ENCODE peak calls at places on chromosomes 1 and 21, in eight cellular contexts. One of them, this sample, is unnamed.

GRCh38 chr1:215682232-215682631 is 115.1 kb downstream of the KCTD3 start:
- DNase-seq in WERI-Rb-1: no peak
- DNase-seq in aorta: no peak
- DNase-seq in pancreas: no peak
- DNase-seq in fibroblast of lung: no peak
- DNase-seq in psoas muscle: no peak
- DNase-seq in kidney: no peak
- DNase-seq in GM23248: peak; percentile 18
- DNase-seq in this sample: no peak

GRCh38 chr21:15445327-15445726 is 284.5 kb upstream of the USP25 start:
- DNase-seq in psoas muscle: no peak
- DNase-seq in aorta: no peak
- DNase-seq in pancreas: no peak
- DNase-seq in WERI-Rb-1: no peak
- DNase-seq in GM23248: no peak
- DNase-seq in fibroblast of lung: no peak
- DNase-seq in kidney: no peak
- DNase-seq in this sample: no peak

GRCh38 chr1:168069384-168069783 is 67.3 kb downstream of the GPR161 start:
- DNase-seq in kidney: no peak
- DNase-seq in GM23248: no peak
- DNase-seq in fibroblast of lung: no peak
- DNase-seq in WERI-Rb-1: no peak
- DNase-seq in psoas muscle: no peak
- DNase-seq in pancreas: no peak
- DNase-seq in aorta: no peak
- DNase-seq in this sample: no peak

GRCh38 chr1:98702976-98703375 is 41.5 kb downstream of the SNX7 start:
- DNase-seq in fibroblast of lung: peak; percentile 5
- DNase-seq in kidney: no peak
- DNase-seq in GM23248: peak; percentile 76
- DNase-seq in aorta: no peak
- DNase-seq in pancreas: no peak
- DNase-seq in psoas muscle: no peak
- DNase-seq in WERI-Rb-1: no peak
- DNase-seq in this sample: no peak

GRCh38 chr1:84101204-84101603 is 42.9 kb upstream of the PRKACB start:
- DNase-seq in GM23248: no peak
- DNase-seq in WERI-Rb-1: no peak
- DNase-seq in pancreas: no peak
- DNase-seq in psoas muscle: no peak
- DNase-seq in aorta: no peak
- DNase-seq in kidney: no peak
- DNase-seq in fibroblast of lung: no peak
- DNase-seq in this sample: no peak

GRCh38 chr1:204150702-204151561 is 912 bp downstream of the ETNK2 start:
- DNase-seq in pancreas: peak; percentile 79
- DNase-seq in kidney: peak; percentile 82
- DNase-seq in aorta: no peak
- DNase-seq in psoas muscle: peak; percentile 43
- DNase-seq in fibroblast of lung: no peak
- DNase-seq in GM23248: peak; percentile 39
- DNase-seq in WERI-Rb-1: peak; percentile 59
- DNase-seq in this sample: no peak

GRCh38 chr21:21148009-21148408 is 149.8 kb downstream of the NCAM2 start:
- DNase-seq in pancreas: no peak
- DNase-seq in aorta: no peak
- DNase-seq in WERI-Rb-1: no peak
- DNase-seq in fibroblast of lung: no peak
- DNase-seq in kidney: no peak
- DNase-seq in GM23248: no peak
- DNase-seq in psoas muscle: no peak
- DNase-seq in this sample: no peak

GRCh38 chr1:100404816-100405215 is 52.5 kb downstream of the CDC14A start:
- DNase-seq in WERI-Rb-1: no peak
- DNase-seq in fibroblast of lung: no peak
- DNase-seq in kidney: no peak
- DNase-seq in GM23248: peak; percentile 57
- DNase-seq in aorta: no peak
- DNase-seq in psoas muscle: no peak
- DNase-seq in pancreas: no peak
- DNase-seq in this sample: no peak

GRCh38 chr1:108551157-108551862 is 8.6 kb upstream of the EEIG2 start:
- DNase-seq in psoas muscle: no peak
- DNase-seq in fibroblast of lung: no peak
- DNase-seq in aorta: no peak
- DNase-seq in GM23248: no peak
- DNase-seq in pancreas: no peak
- DNase-seq in kidney: no peak
- DNase-seq in WERI-Rb-1: no peak
- DNase-seq in this sample: no peak

GRCh38 chr21:38478782-38479181 is 19.5 kb downstream of the ERG start:
- DNase-seq in GM23248: peak; percentile 88
- DNase-seq in WERI-Rb-1: no peak
- DNase-seq in aorta: no peak
- DNase-seq in fibroblast of lung: peak; percentile 9
- DNase-seq in psoas muscle: no peak
- DNase-seq in kidney: no peak
- DNase-seq in pancreas: no peak
- DNase-seq in this sample: no peak

GRCh38 chr1:20324704-20325406 is 34.2 kb downstream of the VWA5B1 start:
- DNase-seq in fibroblast of lung: no peak
- DNase-seq in GM23248: no peak
- DNase-seq in kidney: no peak
- DNase-seq in psoas muscle: no peak
- DNase-seq in aorta: peak; percentile 22
- DNase-seq in WERI-Rb-1: no peak
- DNase-seq in pancreas: no peak
- DNase-seq in this sample: no peak

GRCh38 chr1:226903819-226904710 is 33.6 kb downstream of the PSEN2 start:
- DNase-seq in psoas muscle: no peak
- DNase-seq in GM23248: peak; percentile 55
- DNase-seq in fibroblast of lung: peak; percentile 83
- DNase-seq in pancreas: no peak
- DNase-seq in aorta: no peak
- DNase-seq in WERI-Rb-1: no peak
- DNase-seq in kidney: no peak
- DNase-seq in this sample: no peak

GRCh38 chr1:241947355-241947754 is 10.2 kb upstream of the BECN2 start:
- DNase-seq in fibroblast of lung: no peak
- DNase-seq in WERI-Rb-1: no peak
- DNase-seq in GM23248: no peak
- DNase-seq in pancreas: no peak
- DNase-seq in aorta: no peak
- DNase-seq in kidney: no peak
- DNase-seq in psoas muscle: no peak
- DNase-seq in this sample: no peak

GRCh38 chr1:165235777-165236285 is 120.7 kb downstream of the LMX1A start:
- DNase-seq in pancreas: peak; percentile 62
- DNase-seq in psoas muscle: peak; percentile 16
- DNase-seq in aorta: peak; percentile 74
- DNase-seq in kidney: peak; percentile 66
- DNase-seq in GM23248: no peak
- DNase-seq in WERI-Rb-1: peak; percentile 86
- DNase-seq in fibroblast of lung: no peak
- DNase-seq in this sample: no peak

GRCh38 chr1:223363057-223363855 is 720 bp downstream of the SUSD4 start:
- DNase-seq in psoas muscle: peak; percentile 30
- DNase-seq in pancreas: peak; percentile 79
- DNase-seq in kidney: peak; percentile 83
- DNase-seq in fibroblast of lung: peak; percentile 27
- DNase-seq in aorta: peak; percentile 81
- DNase-seq in GM23248: peak; percentile 55
- DNase-seq in WERI-Rb-1: peak; percentile 11
- DNase-seq in this sample: peak; percentile 59

GRCh38 chr21:36550761-36551160 is 70.8 kb upstream of the CLDN14 start:
- DNase-seq in psoas muscle: no peak
- DNase-seq in GM23248: peak; percentile 75
- DNase-seq in pancreas: no peak
- DNase-seq in aorta: peak; percentile 81
- DNase-seq in kidney: no peak
- DNase-seq in WERI-Rb-1: no peak
- DNase-seq in fibroblast of lung: no peak
- DNase-seq in this sample: no peak

GRCh38 chr21:42426424-42426823 is 22.7 kb downstream of the UBASH3A start:
- DNase-seq in psoas muscle: no peak
- DNase-seq in kidney: no peak
- DNase-seq in aorta: no peak
- DNase-seq in WERI-Rb-1: no peak
- DNase-seq in fibroblast of lung: no peak
- DNase-seq in GM23248: no peak
- DNase-seq in pancreas: no peak
- DNase-seq in this sample: no peak

GRCh38 chr1:231278100-231278790 is 37.2 kb downstream of the GNPAT start:
- DNase-seq in aorta: no peak
- DNase-seq in psoas muscle: peak; percentile 61
- DNase-seq in WERI-Rb-1: no peak
- DNase-seq in pancreas: no peak
- DNase-seq in fibroblast of lung: no peak
- DNase-seq in kidney: no peak
- DNase-seq in GM23248: no peak
- DNase-seq in this sample: peak; percentile 71

GRCh38 chr1:228242313-228242864 is 34.5 kb downstream of the OBSCN start:
- DNase-seq in WERI-Rb-1: no peak
- DNase-seq in GM23248: no peak
- DNase-seq in fibroblast of lung: no peak
- DNase-seq in psoas muscle: no peak
- DNase-seq in pancreas: no peak
- DNase-seq in kidney: no peak
- DNase-seq in aorta: no peak
- DNase-seq in this sample: no peak
- H3K9me3 ChIP-seq in WERI-Rb-1: no peaks in the 10 kb centered on the region
- H3K9me3 ChIP-seq in GM23248: no peaks in the 10 kb centered on the region
- H3K9me3 ChIP-seq in fibroblast of lung: peaks cover 2% of the 10 kb centered on the region
- H3K9me3 ChIP-seq in psoas muscle: no peaks in the 10 kb centered on the region
- H3K9me3 ChIP-seq in pancreas: no peaks in the 10 kb centered on the region
- H3K9me3 ChIP-seq in kidney: peaks cover 34% of the 10 kb centered on the region
- H3K9me3 ChIP-seq in aorta: peaks cover 19% of the 10 kb centered on the region
- H3K9me3 ChIP-seq in this sample: peaks cover 57% of the 10 kb centered on the region

GRCh38 chr1:66168467-66168887 is 365.5 kb upstream of the SGIP1 start:
- DNase-seq in aorta: no peak
- DNase-seq in fibroblast of lung: peak; percentile 33
- DNase-seq in GM23248: peak; percentile 20
- DNase-seq in kidney: no peak
- DNase-seq in pancreas: no peak
- DNase-seq in WERI-Rb-1: no peak
- DNase-seq in psoas muscle: no peak
- DNase-seq in this sample: no peak
- H3K27ac ChIP-seq in aorta: no peak overlapping the region
- H3K27ac ChIP-seq in fibroblast of lung: no peak overlapping the region
- H3K27ac ChIP-seq in GM23248: no peak overlapping the region
- H3K27ac ChIP-seq in kidney: no peak overlapping the region
- H3K27ac ChIP-seq in pancreas: no peak overlapping the region
- H3K27ac ChIP-seq in WERI-Rb-1: no peak overlapping the region
- H3K27ac ChIP-seq in psoas muscle: peak overlapping the region; percentile 3
- H3K27ac ChIP-seq in this sample: no peak overlapping the region

DNA sequence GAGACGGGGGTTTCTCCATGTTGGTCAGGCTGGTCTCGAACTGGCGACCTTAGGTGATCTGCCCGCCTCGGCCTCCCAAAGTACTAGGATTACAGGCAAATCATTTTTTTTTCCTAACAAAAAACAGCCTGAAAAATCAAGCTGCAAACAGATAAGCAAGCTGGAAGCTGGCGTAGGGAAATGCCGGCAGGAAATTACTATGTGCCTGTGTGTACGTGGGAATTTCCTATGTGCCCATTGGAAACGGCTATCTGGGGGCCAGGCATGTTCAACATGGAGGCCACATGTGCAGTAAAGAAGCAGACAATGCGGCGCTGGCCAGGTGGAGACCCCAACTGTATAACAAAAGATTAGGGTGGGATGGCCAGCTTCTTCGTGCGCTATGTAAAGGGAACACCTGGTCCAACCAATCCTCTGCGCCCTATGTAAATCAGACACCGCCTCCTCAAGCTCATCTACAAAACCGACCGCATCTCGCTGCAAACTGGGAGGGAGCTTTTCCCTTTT is 9.1 kb upstream of the AADACL4 start:
- DNase-seq in GM23248: no peak
- DNase-seq in aorta: no peak
- DNase-seq in psoas muscle: no peak
- DNase-seq in fibroblast of lung: no peak
- DNase-seq in kidney: no peak
- DNase-seq in pancreas: no peak
- DNase-seq in WERI-Rb-1: no peak
- DNase-seq in this sample: no peak
- H3K9me3 ChIP-seq in GM23248: no peaks in the 10 kb centered on the region
- H3K9me3 ChIP-seq in aorta: no peaks in the 10 kb centered on the region
- H3K9me3 ChIP-seq in psoas muscle: peaks cover 9% of the 10 kb centered on the region
- H3K9me3 ChIP-seq in fibroblast of lung: no peaks in the 10 kb centered on the region
- H3K9me3 ChIP-seq in kidney: no peaks in the 10 kb centered on the region
- H3K9me3 ChIP-seq in pancreas: no peaks in the 10 kb centered on the region
- H3K9me3 ChIP-seq in WERI-Rb-1: peaks cover 8% of the 10 kb centered on the region
- H3K9me3 ChIP-seq in this sample: peaks cover 13% of the 10 kb centered on the region

GRCh38 chr1:198681831-198682756 is 43.3 kb downstream of the PTPRC start:
- DNase-seq in aorta: no peak
- DNase-seq in kidney: no peak
- DNase-seq in psoas muscle: peak; percentile 31
- DNase-seq in GM23248: peak; percentile 98
- DNase-seq in pancreas: no peak
- DNase-seq in fibroblast of lung: peak; percentile 96
- DNase-seq in WERI-Rb-1: no peak
- DNase-seq in this sample: no peak
- H3K27ac ChIP-seq in aorta: no peak overlapping the region
- H3K27ac ChIP-seq in kidney: no peak overlapping the region
- H3K27ac ChIP-seq in psoas muscle: no peak overlapping the region
- H3K27ac ChIP-seq in GM23248: peak overlapping the region; percentile 94
- H3K27ac ChIP-seq in pancreas: peak overlapping the region; percentile 46
- H3K27ac ChIP-seq in fibroblast of lung: peak overlapping the region; percentile 75
- H3K27ac ChIP-seq in WERI-Rb-1: no peak overlapping the region
- H3K27ac ChIP-seq in this sample: peak overlapping the region; percentile 17